ENCODE peak calls at places on chromosomes 3 and 15, in eight cellular contexts. T is A549, J is SK-N-SH, W is ovary, F is GM12878, P is K562, R is H1, I is HepG2. B is an unnamed sample.

GRCh38 chr15:51267714-51268105 is 70.7 kb downstream of the CYP19A1 start:
- DNase-seq in P (no peak), R (peak), T (no peak), J (peak), W (no peak), I (no peak), F (no peak), B (peak)

GRCh38 chr3:47782538-47783308 is 1.0 kb upstream of the SMARCC1 start:
- DNase-seq in R (no peak), W (no peak), F (no peak), J (no peak), P (no peak), I (no peak), T (no peak), B (no peak)

GRCh38 chr3:106457278-106458210 is 588.7 kb upstream of the CBLB start:
- DNase-seq in I (no peak), P (no peak), T (peak), F (peak), W (no peak), R (no peak), J (no peak), B (peak)

GRCh38 chr3:160667452-160667851 is 9.5 kb upstream of the ARL14 start:
- DNase-seq in P (no peak), W (no peak), R (no peak), J (no peak), T (peak), F (no peak), I (no peak), B (no peak)

GRCh38 chr15:95990833-95991232 is 339.7 kb upstream of the NR2F2 start:
- DNase-seq in W (no peak), R (no peak), J (no peak), P (no peak), T (no peak), F (peak), I (no peak), B (no peak)

GRCh38 chr3:172705166-172705565 is 5.7 kb downstream of the NCEH1 start:
- DNase-seq in J (no peak), T (no peak), W (no peak), I (no peak), P (no peak), F (no peak), R (no peak), B (no peak)

GRCh38 chr3:138862924-138863775 is 28.4 kb upstream of the PIK3CB start:
- DNase-seq in P (peak), J (no peak), I (peak), F (no peak), W (no peak), T (peak), R (peak), B (no peak)

GRCh38 chr3:43765417-43766030 is 74.8 kb downstream of the ABHD5 start:
- DNase-seq in T (no peak), W (no peak), J (no peak), F (no peak), R (no peak), I (no peak), P (no peak), B (no peak)

GRCh38 chr3:120102232-120102631 is 8.0 kb upstream of the GSK3B start:
- DNase-seq in T (no peak), R (no peak), P (no peak), I (no peak), J (no peak), F (no peak), W (no peak), B (no peak)

GRCh38 chr3:72591522-72592421 is 256.5 kb downstream of the SHQ1 start:
- DNase-seq in P (peak), W (peak), J (no peak), F (no peak), I (no peak), R (no peak), T (peak), B (peak)

GRCh38 chr15:35838422-35839150 is 292.6 kb upstream of the DPH6 start:
- DNase-seq in P (no peak), I (no peak), R (no peak), J (no peak), W (no peak), T (no peak), F (no peak), B (no peak)

GRCh38 chr3:170317954-170318353 is 39.6 kb upstream of the SKIL start:
- DNase-seq in T (no peak), P (no peak), F (no peak), I (no peak), W (no peak), R (no peak), J (no peak), B (no peak)

GRCh38 chr3:134850761-134851160 is 55.7 kb downstream of the EPHB1 start:
- DNase-seq in W (no peak), P (no peak), T (no peak), J (no peak), F (no peak), R (no peak), I (no peak), B (no peak)

GRCh38 chr3:16071246-16071645 is 103.2 kb upstream of the GALNT15 start:
- DNase-seq in R (no peak), T (no peak), I (peak), P (no peak), F (no peak), J (no peak), W (no peak), B (no peak)

GRCh38 chr3:184289426-184289938 is 9.6 kb upstream of the PSMD2 start:
- DNase-seq in P (peak), T (peak), I (no peak), F (no peak), J (peak), W (no peak), R (peak), B (peak)

GRCh38 chr15:36658321-36658720 is 78.9 kb downstream of the CDIN1 start:
- DNase-seq in W (no peak), R (no peak), J (no peak), P (no peak), F (no peak), I (no peak), T (no peak), B (no peak)

GRCh38 chr15:39315200-39315599 is 265.7 kb upstream of the THBS1 start:
- DNase-seq in T (no peak), R (no peak), F (no peak), I (no peak), W (no peak), P (no peak), J (no peak), B (no peak)

GRCh38 chr3:134277271-134277670 is 26.6 kb upstream of the RYK start:
- DNase-seq in I (no peak), R (no peak), W (no peak), F (no peak), T (no peak), J (no peak), P (no peak), B (no peak)

GRCh38 chr3:153513236-153513635 is 351.2 kb downstream of the RAP2B start:
- DNase-seq in T (peak), P (no peak), J (no peak), R (no peak), W (no peak), F (no peak), I (peak), B (no peak)

GRCh38 chr3:108127301-108127988 is 36.6 kb upstream of the CD47 start:
- DNase-seq in F (peak), P (no peak), R (no peak), J (no peak), T (no peak), W (no peak), I (no peak), B (no peak)

GRCh38 chr3:53996153-53996861 is 104.6 kb upstream of the SELENOK start:
- DNase-seq in T (peak), F (no peak), R (no peak), P (no peak), W (no peak), I (no peak), J (no peak), B (no peak)

GRCh38 chr3:184241447-184242296 is 7.1 kb downstream of the ALG3 start:
- DNase-seq in P (peak), F (no peak), W (peak), R (peak), I (peak), J (peak), T (peak), B (no peak)

GRCh38 chr3:156180077-156180476 is 59.7 kb downstream of the KCNAB1 start:
- DNase-seq in W (no peak), P (no peak), F (no peak), R (no peak), T (no peak), J (no peak), I (no peak), B (no peak)

GRCh38 chr3:105431171-105431570 is 64.5 kb downstream of the ALCAM start:
- DNase-seq in T (peak), R (no peak), J (no peak), F (no peak), W (no peak), I (no peak), P (no peak), B (no peak)

DNA sequence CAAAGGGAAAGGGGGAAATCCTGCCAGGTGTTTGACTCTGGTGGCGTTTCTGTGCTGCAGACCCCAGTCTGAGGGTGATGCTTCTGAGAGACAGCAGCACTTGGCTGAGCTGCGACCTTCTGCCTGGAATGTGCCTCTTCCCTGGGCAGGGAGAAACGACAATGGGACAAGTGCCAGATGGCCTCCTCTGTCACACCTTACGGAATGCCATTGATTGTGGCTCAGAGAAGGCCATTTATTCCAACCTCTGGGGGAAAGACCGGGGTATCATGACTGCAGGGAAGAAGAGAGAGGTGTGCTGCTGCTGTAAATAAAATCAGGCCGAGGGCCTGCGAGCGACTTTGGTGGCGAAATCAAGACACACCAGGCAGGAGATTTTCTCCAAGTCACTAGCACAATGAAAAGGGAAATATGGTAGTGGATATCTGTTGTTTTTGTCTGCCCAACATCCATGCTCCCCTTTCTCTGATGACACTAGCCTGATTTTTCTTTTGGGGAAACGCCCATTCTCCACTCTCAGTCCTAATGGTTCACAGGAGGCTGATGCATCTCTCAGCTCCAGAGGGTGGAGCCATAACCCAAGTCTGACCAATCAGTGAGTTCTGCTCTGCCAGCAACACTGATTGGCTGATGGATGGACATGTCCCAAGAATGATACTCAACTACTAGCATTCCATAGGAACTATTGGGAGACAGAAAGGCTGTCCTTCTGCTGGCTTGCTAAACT is 336.1 kb downstream of the FOXP1 start:
- DNase-seq in T (peak), W (no peak), R (no peak), J (peak), P (peak), F (no peak), I (peak), B (no peak)
- TF ChIP-seq CTCF in T (no peak), W (no peak), R (peak), J (no peak), P (no peak), F (peak), I (peak), B (no peak)

DNA sequence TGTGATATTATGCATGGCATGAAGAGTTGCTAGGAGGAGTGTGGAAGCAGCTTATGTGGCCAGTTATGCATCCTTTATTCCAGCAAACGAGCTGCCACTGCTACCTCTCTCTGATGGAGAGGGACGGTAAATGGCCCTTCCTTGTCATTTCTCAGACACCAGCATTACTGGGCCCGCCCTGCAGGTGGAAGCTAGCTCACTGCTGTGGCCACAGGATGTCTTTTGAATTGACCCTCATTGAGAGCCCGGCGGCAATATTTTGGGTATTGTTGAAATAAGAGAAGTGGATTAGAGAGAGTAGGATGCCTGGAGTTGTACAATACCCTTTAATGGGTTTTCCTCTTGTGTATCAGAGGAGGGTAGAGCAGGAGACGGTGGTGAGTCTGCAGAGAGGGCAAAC is 1.5 kb downstream of the MINAR1 start:
- DNase-seq in I (no peak), T (peak), F (no peak), P (no peak), R (peak), J (peak), W (no peak), B (no peak)
- TF ChIP-seq EP300 in I (no peak), T (no peak), F (no peak), P (no peak), R (no peak), J (no peak), W (no peak), B (no peak)

GRCh38 chr3:140943781-140944547 is 2.3 kb downstream of the SLC25A36 start:
- DNase-seq in I (no peak), W (no peak), J (no peak), R (no peak), T (no peak), F (no peak), P (no peak), B (no peak)
- H3K4me3 ChIP-seq in I (peak), W (peak), J (peak), R (no peak), T (no peak), F (peak), P (peak), B (peak)

DNA sequence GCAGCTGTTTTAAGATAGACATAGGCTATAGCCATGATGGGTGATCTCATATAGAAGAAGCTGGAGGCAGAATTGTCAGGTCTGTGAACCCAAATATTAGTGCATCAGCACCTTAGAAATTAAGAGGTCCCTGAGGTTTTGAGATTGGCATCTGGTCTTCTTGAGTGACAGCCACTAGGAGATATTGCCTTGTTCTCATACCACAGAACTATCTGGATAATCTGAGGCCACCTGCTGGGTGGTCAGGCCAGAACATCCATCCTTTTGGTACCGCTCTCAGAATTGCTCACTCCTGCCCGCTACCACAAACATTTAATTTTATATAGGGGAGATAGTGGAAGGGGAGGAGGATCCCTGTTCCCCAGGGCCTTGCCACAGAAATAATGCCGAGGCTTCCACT is 210.6 kb upstream of the ZPLD1 start:
- DNase-seq in F (no peak), W (no peak), R (no peak), J (peak), T (peak), I (peak), P (no peak), B (no peak)
- TF ChIP-seq CTCF in F (peak), W (no peak), R (no peak), J (peak), T (peak), I (peak), P (peak), B (no peak)

GRCh38 chr15:61049934-61050333 is 179.2 kb downstream of the RORA start:
- DNase-seq in T (peak), J (no peak), W (peak), I (peak), P (no peak), F (peak), R (no peak), B (no peak)

GRCh38 chr15:61050844-61051569 is 178.1 kb downstream of the RORA start:
- DNase-seq in F (no peak), P (no peak), W (no peak), R (no peak), I (no peak), J (no peak), T (no peak), B (no peak)

GRCh38 chr15:61049003-61049402 is 180.1 kb downstream of the RORA start:
- DNase-seq in J (peak), R (no peak), I (no peak), T (no peak), P (no peak), F (no peak), W (no peak), B (no peak)

GRCh38 chr15:61053401-61053800 is 175.7 kb downstream of the RORA start:
- DNase-seq in F (no peak), T (no peak), P (no peak), I (no peak), J (no peak), R (no peak), W (no peak), B (no peak)

DNA sequence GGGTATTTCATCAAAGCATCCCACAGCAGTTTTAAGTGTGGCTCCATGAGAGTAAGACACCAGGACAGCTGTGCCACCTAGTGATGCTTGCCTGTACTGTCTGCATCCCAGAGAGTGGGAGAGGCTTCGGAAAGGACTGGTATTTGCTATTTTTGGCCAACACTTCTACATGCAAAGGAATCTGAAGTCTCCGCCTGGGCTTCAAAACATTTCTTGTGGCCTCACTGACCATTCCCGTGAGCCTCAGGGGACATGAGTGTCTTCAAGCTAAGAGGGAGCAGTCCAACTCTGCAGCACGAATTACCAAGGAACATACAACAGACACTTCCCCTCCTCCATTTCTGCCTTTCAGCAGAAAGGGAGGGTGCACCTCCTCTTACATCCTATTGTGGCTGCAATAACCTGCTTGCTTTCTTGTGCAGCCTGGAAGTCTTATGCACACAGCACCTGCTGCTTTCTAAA is 177.5 kb downstream of the RORA start:
- DNase-seq in P (no peak), F (no peak), R (no peak), W (peak), T (peak), I (peak), J (peak), B (peak)
- TF ChIP-seq EP300 in P (no peak), F (no peak), R (no peak), W (no peak), T (no peak), I (no peak), J (no peak), B (no peak)

DNA sequence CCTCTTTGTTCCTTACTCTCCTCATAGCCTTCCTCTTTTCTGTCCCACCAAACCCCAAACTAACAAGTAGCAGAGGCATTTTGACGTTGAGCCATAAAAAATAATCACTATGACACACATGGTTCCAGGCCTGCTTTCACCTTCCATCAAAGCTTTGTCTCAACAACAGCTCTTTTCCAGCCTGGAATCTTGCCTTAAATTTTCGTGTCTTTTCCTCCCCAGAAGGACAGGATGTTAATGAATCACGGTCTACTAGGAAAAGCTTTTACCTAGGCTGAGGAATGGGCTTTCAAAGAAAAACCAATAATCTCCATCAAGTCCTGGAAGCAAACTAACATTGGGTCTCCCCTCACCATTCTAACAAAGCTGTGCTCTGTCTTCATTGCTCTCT is 107.1 kb upstream of the SLC4A7 start:
- DNase-seq in P (no peak), R (no peak), W (no peak), I (no peak), T (no peak), J (no peak), F (no peak), B (no peak)
- H3K4me3 ChIP-seq in P (no peak), R (no peak), W (no peak), I (no peak), T (no peak), J (no peak), F (no peak), B (peak)

GRCh38 chr15:55795031-55795430 is 52.1 kb upstream of the PRTG start:
- DNase-seq in J (no peak), F (no peak), T (no peak), W (no peak), P (no peak), I (no peak), R (no peak), B (no peak)

GRCh38 chr15:55796321-55796965 is 53.5 kb upstream of the PRTG start:
- DNase-seq in W (no peak), T (no peak), J (no peak), F (no peak), I (no peak), P (no peak), R (no peak), B (no peak)

GRCh38 chr15:55802600-55803376 is 59.8 kb upstream of the PRTG start:
- DNase-seq in I (no peak), P (no peak), F (no peak), W (no peak), J (peak), R (no peak), T (no peak), B (no peak)

GRCh38 chr15:55800216-55800615 is 57.3 kb upstream of the PRTG start:
- DNase-seq in P (no peak), R (no peak), F (no peak), I (no peak), W (no peak), J (no peak), T (no peak), B (no peak)

GRCh38 chr15:55799287-55800212 is 56.6 kb upstream of the PRTG start:
- DNase-seq in R (peak), J (peak), P (peak), T (peak), W (no peak), I (peak), F (peak), B (no peak)
- TF ChIP-seq CTCF in R (peak), J (peak), P (peak), T (peak), W (no peak), I (peak), F (peak), B (peak)

GRCh38 chr15:85556618-85556895 is 176.2 kb downstream of the AKAP13 start:
- DNase-seq in R (no peak), T (no peak), I (no peak), J (no peak), W (no peak), P (no peak), F (no peak), B (no peak)
- TF ChIP-seq EP300 in R (no peak), T (no peak), I (no peak), J (no peak), W (no peak), P (no peak), F (no peak), B (no peak)

GRCh38 chr3:64303881-64304280 is 78.6 kb upstream of the PRICKLE2 start:
- DNase-seq in I (no peak), R (no peak), J (no peak), T (no peak), P (no peak), F (no peak), W (no peak), B (no peak)
- H3K4me3 ChIP-seq in I (no peak), R (no peak), J (no peak), T (no peak), P (no peak), F (no peak), W (no peak), B (no peak)